ENCODE peak calls at places on chromosomes 1 and 21, in nine cellular contexts. N is fibroblast of pulmonary artery, F is stomach, V is foreskin keratinocyte, P is fibroblast of mammary gland, R is Caco-2, E is HL-60, Z is cardiac muscle cell, H is heart right ventricle. Y is an unnamed sample.
A peak's percentile ranks its signal among the peaks of the same experiment; 100 is the strongest.

GRCh38 chr1:33306061-33306460 is 14.8 kb downstream of the A3GALT2 start:
- DNase-seq in H (no peak), N (no peak), F (no peak), E (no peak), R (no peak), P (no peak), Z (no peak), V (no peak), Y (no peak)

GRCh38 chr1:116359060-116359830 is 13.8 kb upstream of the ATP1A1 start:
- DNase-seq in V (peak; percentile 68), Z (no peak), R (no peak), H (no peak), N (peak; percentile 58), P (no peak), F (no peak), E (no peak), Y (no peak)

GRCh38 chr1:11708554-11709350 is 17.2 kb downstream of the DRAXIN start:
- DNase-seq in Z (no peak), F (no peak), N (no peak), V (no peak), R (no peak), E (no peak), H (no peak), P (no peak), Y (no peak)

GRCh38 chr1:27519341-27520258 is 29.6 kb upstream of the WASF2 start:
- DNase-seq in H (no peak), N (no peak), R (no peak), F (no peak), E (no peak), P (no peak), Z (peak; percentile 74), V (no peak), Y (no peak)

GRCh38 chr21:45290948-45291612 is 3.4 kb upstream of the POFUT2 start:
- DNase-seq in R (no peak), V (peak; percentile 20), H (no peak), F (peak; percentile 26), P (peak; percentile 67), N (peak; percentile 84), Z (no peak), E (no peak), Y (peak; percentile 5)

GRCh38 chr1:83860506-83861221 is 138.3 kb downstream of the TTLL7 start:
- DNase-seq in P (no peak), E (no peak), Z (peak; percentile 69), H (peak; percentile 86), N (peak; percentile 45), V (peak; percentile 53), F (peak; percentile 87), R (peak; percentile 32), Y (peak; percentile 69)

GRCh38 chr1:240946926-240947325 is 335.0 kb upstream of the GREM2 start:
- DNase-seq in H (no peak), Z (peak; percentile 61), V (no peak), R (peak; percentile 50), P (peak; percentile 62), E (no peak), N (peak; percentile 42), F (no peak), Y (no peak)

GRCh38 chr21:28215214-28215954 is 777.3 kb downstream of the LTN1 start:
- DNase-seq in Z (no peak), E (no peak), H (peak; percentile 18), R (no peak), N (peak; percentile 88), P (peak; percentile 64), V (peak; percentile 89), F (no peak), Y (no peak)

GRCh38 chr1:225554216-225554812 is 98.6 kb downstream of the ENAH start:
- DNase-seq in F (no peak), P (peak; percentile 52), Z (no peak), E (peak; percentile 7), R (no peak), V (peak; percentile 7), N (peak; percentile 60), H (no peak), Y (no peak)

GRCh38 chr1:159474926-159475325 is 35.4 kb downstream of the OR10J1 start:
- DNase-seq in P (peak; percentile 31), V (peak; percentile 49), H (no peak), R (no peak), F (no peak), E (no peak), Z (no peak), N (no peak), Y (no peak)

GRCh38 chr1:97824644-97825043 is 96.2 kb downstream of the DPYD start:
- DNase-seq in F (no peak), V (no peak), H (no peak), Z (no peak), P (no peak), E (no peak), R (no peak), N (no peak), Y (no peak)

GRCh38 chr1:42931911-42932422 is 26.7 kb downstream of the SLC2A1 start:
- DNase-seq in F (peak; percentile 83), Z (no peak), N (no peak), V (peak; percentile 45), E (peak; percentile 83), R (peak; percentile 52), H (no peak), P (no peak), Y (no peak)

DNA sequence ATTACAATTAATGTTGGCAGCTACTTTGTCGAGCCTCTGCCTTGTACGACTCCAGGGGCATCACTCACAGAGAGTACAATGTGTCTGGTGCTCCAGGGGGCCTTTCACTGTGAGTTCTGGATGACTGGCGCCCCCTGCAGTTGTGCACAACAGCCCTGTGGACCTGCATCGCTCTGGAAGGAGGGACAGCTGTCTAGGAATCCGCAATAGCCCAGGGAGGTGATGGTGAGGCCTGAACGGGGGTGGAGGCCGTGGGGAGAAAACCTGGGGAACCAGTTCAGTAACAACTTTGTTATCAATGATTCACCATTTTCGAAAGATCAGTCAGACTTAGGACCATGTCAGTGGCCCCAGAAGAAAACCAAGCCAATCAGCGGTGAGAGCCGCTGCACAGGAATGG is 189.1 kb downstream of the KAZN start:
- DNase-seq in P (no peak), E (no peak), V (peak; percentile 72), N (no peak), Z (no peak), R (peak; percentile 75), F (no peak), H (no peak), Y (peak; percentile 30)
- TF ChIP-seq CTCF in P (no peak), E (no peak), V (peak; percentile 51), N (no peak), Z (no peak), R (no peak), F (no peak), H (no peak), Y (peak; percentile 52)

GRCh38 chr1:21742578-21742977 is 40.4 kb downstream of the USP48 start:
- DNase-seq in V (no peak), E (no peak), P (no peak), R (no peak), F (no peak), H (no peak), Z (no peak), N (no peak), Y (no peak)
- TF ChIP-seq CTCF in V (no peak), E (no peak), P (no peak), R (no peak), F (no peak), H (peak; percentile 14), Z (no peak), N (no peak), Y (no peak)

GRCh38 chr1:4963251-4963650 is 308.8 kb downstream of the AJAP1 start:
- DNase-seq in P (peak; percentile 6), Z (no peak), H (no peak), R (no peak), F (no peak), V (peak; percentile 62), E (no peak), N (no peak), Y (no peak)
- TF ChIP-seq CTCF in P (no peak), Z (no peak), H (no peak), R (no peak), F (no peak), V (no peak), E (no peak), N (no peak), Y (no peak)

DNA sequence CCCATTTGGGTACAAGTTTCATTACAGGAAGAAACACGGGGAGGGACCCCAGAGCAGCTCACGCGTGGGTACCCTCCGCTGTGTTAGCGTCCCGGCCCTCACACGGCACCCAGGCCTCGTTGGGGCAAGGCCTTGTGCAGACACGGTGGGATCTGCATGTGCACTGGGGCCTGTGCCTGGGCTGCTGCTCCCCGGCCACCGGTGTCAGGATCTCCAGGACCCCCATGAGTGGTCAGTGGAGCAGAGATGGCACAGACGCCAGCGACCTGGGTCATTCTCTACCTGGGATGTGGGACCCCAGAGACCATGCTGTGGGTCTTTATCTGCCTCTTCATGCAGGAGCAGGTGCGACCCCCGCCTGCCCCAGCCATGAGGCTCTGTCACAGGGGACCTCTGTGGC is 5.4 kb upstream of the SAMD11 start:
- DNase-seq in N (no peak), E (no peak), P (no peak), V (no peak), F (no peak), H (no peak), Z (no peak), R (no peak), Y (no peak)
- TF ChIP-seq CTCF in N (no peak), E (no peak), P (no peak), V (no peak), F (no peak), H (no peak), Z (no peak), R (no peak), Y (no peak)

GRCh38 chr1:14983277-14983676 is 170.3 kb upstream of the TMEM51 start:
- DNase-seq in R (no peak), E (no peak), N (no peak), Z (no peak), P (no peak), F (no peak), V (peak; percentile 26), H (no peak), Y (no peak)
- TF ChIP-seq CTCF in R (no peak), E (no peak), N (no peak), Z (no peak), P (no peak), F (no peak), V (no peak), H (no peak), Y (no peak)

DNA sequence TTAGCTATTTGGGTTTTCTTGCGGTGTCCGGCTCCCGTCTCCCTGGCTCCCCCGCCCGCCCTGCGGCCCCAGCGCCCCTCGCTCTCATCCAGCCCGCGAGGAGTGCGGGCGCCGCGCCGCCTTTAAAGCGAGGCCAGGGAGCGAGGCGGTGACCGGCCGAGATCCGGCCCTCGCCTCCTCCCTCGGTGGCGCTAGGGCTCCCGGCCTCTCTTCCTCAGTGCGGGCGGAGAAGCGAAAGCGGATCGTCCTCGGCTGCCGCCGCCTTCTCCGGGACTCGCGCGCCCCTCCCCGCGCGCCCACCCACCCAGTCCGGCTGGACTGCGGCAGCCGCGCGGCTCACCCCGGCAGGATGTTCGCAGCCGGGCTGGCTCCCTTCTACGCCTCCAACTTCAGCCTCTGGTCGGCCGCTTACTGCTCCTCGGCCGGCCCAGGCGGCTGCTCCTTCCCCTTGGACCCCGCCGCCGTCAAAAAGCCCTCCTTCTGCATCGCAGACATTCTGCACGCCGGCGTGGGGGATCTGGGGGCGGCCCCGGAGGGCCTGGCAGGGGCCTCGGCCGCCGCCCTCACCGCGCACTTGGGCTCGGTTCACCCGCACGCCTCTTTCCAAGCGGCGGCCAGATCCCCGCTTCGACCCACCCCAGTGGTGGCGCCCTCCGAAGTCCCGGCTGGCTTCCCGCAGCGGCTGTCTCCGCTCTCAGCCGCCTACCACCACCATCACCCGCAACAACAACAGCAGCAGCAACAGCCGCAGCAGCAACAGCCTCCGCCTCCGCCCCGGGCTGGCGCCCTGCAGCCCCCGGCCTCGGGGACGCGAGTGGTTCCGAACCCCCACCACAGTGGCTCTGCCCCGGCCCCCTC is 495 bp downstream of the HLX start:
- DNase-seq in V (no peak), H (peak; percentile 43), E (no peak), N (peak; percentile 47), Z (peak; percentile 69), P (peak; percentile 42), F (peak; percentile 47), R (no peak), Y (no peak)
- TF ChIP-seq CTCF in V (no peak), H (peak; percentile 28), E (no peak), N (no peak), Z (peak; percentile 16), P (no peak), F (no peak), R (peak; percentile 12), Y (no peak)

Y was measured in progenitor cell of endocrine pancreas.